ENCODE peak calls at places on chromosomes 3 and 15, in six cellular contexts. R, Y, X, B, Z and A are unnamed samples.

GRCh38 chr15:62464705-62465104 is 299.6 kb upstream of the C2CD4B start:
- DNase-seq in R (peak; percentile 14), Y (no peak), X (no peak), B (no peak), Z (no peak), A (no peak)

GRCh38 chr3:113894927-113895326 is 52.9 kb upstream of the ZDHHC23 start:
- DNase-seq in R (no peak), Y (no peak), X (no peak), B (no peak), Z (no peak), A (no peak)

GRCh38 chr3:184556502-184557347 is 4.9 kb upstream of the EPHB3 start:
- DNase-seq in R (no peak), Y (no peak), X (no peak), B (no peak), Z (no peak), A (peak; percentile 48)

GRCh38 chr3:39125837-39126500 is 18.5 kb downstream of the TTC21A start:
- DNase-seq in R (peak; percentile 34), Y (no peak), X (no peak), B (no peak), Z (no peak), A (peak; percentile 29)

GRCh38 chr3:13323822-13324221 is 96.3 kb downstream of the NUP210 start:
- DNase-seq in R (no peak), Y (no peak), X (no peak), B (no peak), Z (no peak), A (no peak)

GRCh38 chr3:149702691-149703426 is 45.0 kb upstream of the WWTR1 start:
- DNase-seq in R (peak; percentile 88), Y (no peak), X (no peak), B (no peak), Z (no peak), A (no peak)

GRCh38 chr15:101149864-101150722 is 101.8 kb downstream of the CHSY1 start:
- DNase-seq in R (no peak), Y (no peak), X (no peak), B (peak; percentile 51), Z (no peak), A (no peak)

GRCh38 chr3:127070776-127071175 is 87.9 kb downstream of the PLXNA1 start:
- DNase-seq in R (no peak), Y (no peak), X (no peak), B (no peak), Z (no peak), A (no peak)

GRCh38 chr3:38125305-38126120 is 11.4 kb downstream of the ACAA1 start:
- DNase-seq in R (no peak), Y (no peak), X (no peak), B (no peak), Z (no peak), A (no peak)

GRCh38 chr3:182309120-182309519 is 484.2 kb upstream of the ATP11B start:
- DNase-seq in R (peak; percentile 9), Y (no peak), X (peak; percentile 14), B (no peak), Z (no peak), A (no peak)

GRCh38 chr3:97485206-97485605 is 279.4 kb upstream of the ARL6 start:
- DNase-seq in R (no peak), Y (no peak), X (no peak), B (no peak), Z (no peak), A (no peak)

GRCh38 chr15:62895139-62895866 is 147.2 kb upstream of the TPM1 start:
- DNase-seq in R (peak; percentile 48), Y (no peak), X (no peak), B (no peak), Z (no peak), A (no peak)

GRCh38 chr3:93855406-93855805 is 118.3 kb downstream of the PROS1 start:
- DNase-seq in R (no peak), Y (no peak), X (no peak), B (no peak), Z (no peak), A (no peak)
- H3K9me3 ChIP-seq in R (no peaks in the 10 kb centered on the region), Y (peaks cover 8% of the 10 kb centered on the region), X (no peaks in the 10 kb centered on the region), B (no peaks in the 10 kb centered on the region), Z (no peaks in the 10 kb centered on the region), A (no peaks in the 10 kb centered on the region)

GRCh38 chr15:70752142-70752754 is 11.1 kb downstream of the UACA start:
- DNase-seq in R (no peak), Y (no peak), X (no peak), B (no peak), Z (no peak), A (no peak)

GRCh38 chr15:70757627-70758026 is 5.7 kb downstream of the UACA start:
- DNase-seq in R (no peak), Y (no peak), X (peak; percentile 42), B (no peak), Z (no peak), A (no peak)

GRCh38 chr15:70753101-70753829 is 10.1 kb downstream of the UACA start:
- DNase-seq in R (no peak), Y (no peak), X (no peak), B (no peak), Z (no peak), A (no peak)

GRCh38 chr15:70758790-70759462 is 4.4 kb downstream of the UACA start:
- DNase-seq in R (no peak), Y (no peak), X (peak; percentile 29), B (no peak), Z (no peak), A (no peak)

DNA sequence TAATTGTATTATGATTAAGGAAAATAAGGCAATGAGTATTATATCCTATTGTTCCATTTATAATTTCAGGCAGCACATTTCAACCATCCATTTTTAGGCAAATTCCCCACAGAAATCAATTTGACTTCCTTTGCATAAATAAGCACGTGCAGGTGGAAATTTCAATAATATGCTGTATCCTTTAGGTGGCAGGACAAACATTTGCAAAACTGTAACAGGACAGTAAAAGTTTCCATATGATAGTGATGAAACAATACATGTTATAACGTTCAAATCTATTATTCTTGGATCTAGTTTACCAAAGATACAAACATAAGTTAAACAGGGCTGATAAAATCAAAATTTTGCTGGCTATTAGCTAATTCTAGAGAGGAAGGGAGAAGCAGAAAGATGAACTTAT is 8.5 kb downstream of the UACA start:
- DNase-seq in R (no peak), Y (no peak), X (no peak), B (no peak), Z (no peak), A (no peak)
- TF ChIP-seq CTCF in R (no peak), Y (no peak), X (no peak), B (no peak), Z (no peak), A (no peak)

GRCh38 chr3:7075120-7075519 is 214.2 kb downstream of the GRM7 start:
- DNase-seq in R (no peak), Y (no peak), X (no peak), B (no peak), Z (no peak), A (no peak)
- H3K9me3 ChIP-seq in R (no peaks in the 10 kb centered on the region), Y (no peaks in the 10 kb centered on the region), X (no peaks in the 10 kb centered on the region), B (no peaks in the 10 kb centered on the region), Z (no peaks in the 10 kb centered on the region), A (no peaks in the 10 kb centered on the region)

DNA sequence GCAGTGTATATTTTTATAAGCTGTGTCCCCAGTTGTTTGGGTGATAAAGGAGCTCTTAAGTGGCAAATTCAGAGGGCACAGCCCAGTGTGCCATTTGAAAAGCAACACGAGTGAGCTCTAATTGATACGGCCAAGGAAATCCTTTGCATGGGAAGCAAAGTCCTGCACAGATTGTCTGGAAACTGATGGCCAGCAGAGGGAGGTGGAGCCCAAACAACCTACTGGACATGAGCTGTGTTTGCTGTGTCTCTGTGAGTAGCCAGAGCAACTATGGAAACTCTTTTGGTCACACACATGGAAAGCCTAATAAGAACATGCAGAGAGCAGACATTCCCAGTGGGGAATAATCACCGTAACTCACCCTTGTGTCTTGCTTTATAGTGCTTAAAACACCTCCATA is 24.4 kb downstream of the ONECUT1 start:
- DNase-seq in R (no peak), Y (no peak), X (peak; percentile 43), B (no peak), Z (no peak), A (no peak)
- TF ChIP-seq CTCF in R (peak; percentile 33), Y (no peak), X (peak; percentile 12), B (no peak), Z (no peak), A (no peak)